ENCODE peak calls at places on chromosomes 5 and 9, in eight cellular contexts. S is HCT116; E is cardiac muscle cell; Y is CD4-positive, alpha-beta T cell; A is PC-3; L is stomach; B is K562; Z is esophagus muscularis mucosa. O is an unnamed sample.

GRCh38 chr9:38090170-38090569 is 21.1 kb upstream of the SHB start:
- DNase-seq in S (no peak), E (no peak), Y (no peak), A (no peak), L (no peak), B (no peak), Z (no peak), O (no peak)

GRCh38 chr5:100479079-100479688 is 56.0 kb upstream of the FAM174A start:
- DNase-seq in S (peak; percentile 43), E (peak; percentile 11), Y (no peak), A (peak; percentile 68), L (no peak), B (no peak), Z (no peak), O (no peak)

GRCh38 chr5:1793966-1794895 is 5.4 kb downstream of the MRPL36 start:
- DNase-seq in S (no peak), E (peak; percentile 81), Y (no peak), A (peak; percentile 80), L (no peak), B (no peak), Z (no peak), O (no peak)

GRCh38 chr5:82244854-82245635 is 33.1 kb downstream of the RPS23 start:
- DNase-seq in S (no peak), E (no peak), Y (no peak), A (no peak), L (no peak), B (no peak), Z (no peak), O (no peak)

GRCh38 chr9:97985058-97985861 is 2.1 kb downstream of the ANP32B start:
- DNase-seq in S (no peak), E (peak; percentile 43), Y (peak; percentile 32), A (peak; percentile 25), L (peak; percentile 32), B (no peak), Z (no peak), O (no peak)

GRCh38 chr5:90793183-90793582 is 234.6 kb downstream of the ADGRV1 start:
- DNase-seq in S (no peak), E (no peak), Y (no peak), A (peak; percentile 23), L (no peak), B (no peak), Z (no peak), O (no peak)

GRCh38 chr5:55226027-55226933 is 835 bp downstream of the MCIDAS start:
- DNase-seq in S (peak; percentile 72), E (peak; percentile 59), Y (no peak), A (peak; percentile 62), L (peak; percentile 63), B (peak; percentile 86), Z (peak; percentile 10), O (peak; percentile 33)

GRCh38 chr5:119285070-119285916 is 70.5 kb upstream of the TNFAIP8 start:
- DNase-seq in S (no peak), E (peak; percentile 24), Y (no peak), A (no peak), L (no peak), B (no peak), Z (no peak), O (peak; percentile 16)

GRCh38 chr9:123426406-123426805 is 70.4 kb downstream of the CRB2 start:
- DNase-seq in S (no peak), E (no peak), Y (no peak), A (no peak), L (peak; percentile 16), B (no peak), Z (no peak), O (no peak)

GRCh38 chr5:141870871-141871270 is 7.3 kb downstream of the PCDH1 start:
- DNase-seq in S (no peak), E (no peak), Y (no peak), A (peak; percentile 60), L (peak; percentile 56), B (no peak), Z (no peak), O (no peak)

GRCh38 chr5:72667708-72668107 is 148.8 kb upstream of the TNPO1 start:
- DNase-seq in S (no peak), E (no peak), Y (no peak), A (no peak), L (no peak), B (no peak), Z (no peak), O (no peak)

GRCh38 chr5:77024490-77024889 is 5.7 kb upstream of the AGGF1 start:
- DNase-seq in S (no peak), E (no peak), Y (no peak), A (no peak), L (no peak), B (no peak), Z (no peak), O (no peak)

GRCh38 chr5:18243846-18244245 is 609.6 kb downstream of the TAF11L14 start:
- DNase-seq in S (no peak), E (no peak), Y (no peak), A (no peak), L (no peak), B (no peak), Z (no peak), O (no peak)

GRCh38 chr9:135065151-135065550 is 22.3 kb upstream of the OLFM1 start:
- DNase-seq in S (no peak), E (no peak), Y (no peak), A (no peak), L (peak; percentile 8), B (no peak), Z (no peak), O (no peak)

GRCh38 chr5:115169392-115170127 is at the start of gene TRIM36:
- DNase-seq in S (peak; percentile 85), E (peak; percentile 94), Y (peak; percentile 82), A (peak; percentile 95), L (peak; percentile 97), B (peak; percentile 96), Z (peak; percentile 96), O (peak; percentile 93)
- TF ChIP-seq CTCF in S (peak; percentile 27), E (peak; percentile 25), Y (no peak), A (peak; percentile 13), L (no peak), B (peak; percentile 32), Z (peak; percentile 20), O (no peak)

GRCh38 chr5:40089269-40089668 is 590.4 kb upstream of the PTGER4 start:
- DNase-seq in S (peak; percentile 16), E (no peak), Y (no peak), A (peak; percentile 37), L (no peak), B (no peak), Z (no peak), O (no peak)

GRCh38 chr5:40093550-40093949 is 586.2 kb upstream of the PTGER4 start:
- DNase-seq in S (no peak), E (no peak), Y (no peak), A (no peak), L (no peak), B (no peak), Z (no peak), O (no peak)
- H3K9me3 ChIP-seq in S (no peaks in the 10 kb centered on the region), E (no peaks in the 10 kb centered on the region), Y (peaks cover 16% of the 10 kb centered on the region), A (peaks cover 17% of the 10 kb centered on the region), L (no peaks in the 10 kb centered on the region), B (no peaks in the 10 kb centered on the region), Z (no peaks in the 10 kb centered on the region), O (peaks cover 42% of the 10 kb centered on the region)

DNA sequence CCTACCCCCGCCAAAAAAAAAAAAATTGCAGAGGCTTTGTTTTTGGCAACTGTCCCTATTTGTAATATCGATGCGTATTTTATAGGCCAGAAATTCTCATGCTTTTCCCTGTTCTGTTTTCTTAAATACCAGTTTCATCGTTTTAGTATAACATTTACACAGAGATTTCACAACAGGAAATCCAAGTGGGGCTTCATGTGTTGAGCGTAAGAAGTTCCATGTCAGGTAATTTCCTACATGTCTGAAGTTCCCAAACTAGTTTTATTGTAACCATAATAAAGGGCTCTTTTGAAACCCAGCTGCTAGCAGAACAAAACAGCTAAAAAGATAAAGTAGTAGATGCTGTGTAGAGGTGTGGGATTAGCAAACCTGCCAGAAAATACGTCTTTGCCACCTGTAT is 4.2 kb downstream of the SMC5 start:
- DNase-seq in S (no peak), E (peak; percentile 33), Y (no peak), A (peak; percentile 15), L (no peak), B (no peak), Z (no peak), O (no peak)
- H3K27ac ChIP-seq in S (no peak overlapping the region), E (no peak overlapping the region), Y (no peak overlapping the region), A (peak overlapping the region; percentile 36), L (no peak overlapping the region), B (no peak overlapping the region), Z (peak overlapping the region; percentile 60), O (peak overlapping the region; percentile 56)

GRCh38 chr9:83920469-83920941 is 727 bp downstream of the KIF27 start:
- DNase-seq in S (no peak), E (peak; percentile 50), Y (peak; percentile 57), A (peak; percentile 53), L (peak; percentile 62), B (peak; percentile 30), Z (no peak), O (peak; percentile 50)
- TF ChIP-seq CTCF in S (peak; percentile 22), E (peak; percentile 59), Y (no peak), A (peak; percentile 64), L (no peak), B (peak; percentile 55), Z (peak; percentile 20), O (no peak)